ENCODE peak calls at places on chromosomes 7 and 10, in six cellular contexts. One of them, this sample, is unnamed.

GRCh38 chr10:20858292-20859124 is 38.6 kb downstream of the NEBL start:
- DNase-seq in neuronal stem cell: peak
- DNase-seq in mesenchymal stem cell: peak
- DNase-seq in IMR-90: peak
- DNase-seq in H1: no peak
- DNase-seq in mesendoderm: peak
- DNase-seq in this sample: no peak

GRCh38 chr10:112631501-112632410 is 184.7 kb downstream of the VTI1A start:
- DNase-seq in neuronal stem cell: no peak
- DNase-seq in mesenchymal stem cell: peak
- DNase-seq in IMR-90: no peak
- DNase-seq in H1: no peak
- DNase-seq in mesendoderm: no peak
- DNase-seq in this sample: no peak

GRCh38 chr7:50848203-50848602 is 65.5 kb upstream of the GRB10 start:
- DNase-seq in neuronal stem cell: no peak
- DNase-seq in mesenchymal stem cell: no peak
- DNase-seq in IMR-90: no peak
- DNase-seq in H1: no peak
- DNase-seq in mesendoderm: no peak
- DNase-seq in this sample: no peak

GRCh38 chr10:3043512-3044368 is 23.6 kb upstream of the PFKP start:
- DNase-seq in neuronal stem cell: peak
- DNase-seq in mesenchymal stem cell: peak
- DNase-seq in IMR-90: peak
- DNase-seq in H1: peak
- DNase-seq in mesendoderm: peak
- DNase-seq in this sample: peak

GRCh38 chr10:80405636-80406035 is 2.7 kb upstream of the PRXL2A start:
- DNase-seq in neuronal stem cell: no peak
- DNase-seq in mesenchymal stem cell: peak
- DNase-seq in IMR-90: peak
- DNase-seq in H1: no peak
- DNase-seq in mesendoderm: peak
- DNase-seq in this sample: no peak

GRCh38 chr10:12980713-12981306 is 20.7 kb downstream of the CCDC3 start:
- DNase-seq in neuronal stem cell: no peak
- DNase-seq in mesenchymal stem cell: peak
- DNase-seq in IMR-90: no peak
- DNase-seq in H1: no peak
- DNase-seq in mesendoderm: no peak
- DNase-seq in this sample: no peak

GRCh38 chr10:109430844-109431243 is 492.5 kb downstream of the XPNPEP1 start:
- DNase-seq in neuronal stem cell: no peak
- DNase-seq in mesenchymal stem cell: no peak
- DNase-seq in IMR-90: no peak
- DNase-seq in H1: no peak
- DNase-seq in mesendoderm: no peak
- DNase-seq in this sample: no peak

GRCh38 chr10:59536576-59537014 is 173.1 kb downstream of the SLC16A9 start:
- DNase-seq in neuronal stem cell: no peak
- DNase-seq in mesenchymal stem cell: peak
- DNase-seq in IMR-90: peak
- DNase-seq in H1: no peak
- DNase-seq in mesendoderm: no peak
- DNase-seq in this sample: no peak

GRCh38 chr10:31490858-31491504 is 172.0 kb downstream of the ZEB1 start:
- DNase-seq in neuronal stem cell: peak
- DNase-seq in mesenchymal stem cell: peak
- DNase-seq in IMR-90: peak
- DNase-seq in H1: no peak
- DNase-seq in mesendoderm: peak
- DNase-seq in this sample: peak

GRCh38 chr7:6462094-6462493 is 14.3 kb upstream of the DAGLB start:
- DNase-seq in neuronal stem cell: no peak
- DNase-seq in mesenchymal stem cell: no peak
- DNase-seq in IMR-90: no peak
- DNase-seq in H1: no peak
- DNase-seq in mesendoderm: no peak
- DNase-seq in this sample: no peak

GRCh38 chr7:146249272-146249671 is 132.7 kb downstream of the CNTNAP2 start:
- DNase-seq in neuronal stem cell: no peak
- DNase-seq in mesenchymal stem cell: no peak
- DNase-seq in IMR-90: no peak
- DNase-seq in H1: no peak
- DNase-seq in mesendoderm: peak
- DNase-seq in this sample: no peak

GRCh38 chr7:42285383-42285824 is 48.4 kb upstream of the GLI3 start:
- DNase-seq in neuronal stem cell: no peak
- DNase-seq in mesenchymal stem cell: peak
- DNase-seq in IMR-90: no peak
- DNase-seq in H1: no peak
- DNase-seq in mesendoderm: no peak
- DNase-seq in this sample: no peak

GRCh38 chr10:34666008-34666700 is 148.9 kb downstream of the PARD3 start:
- DNase-seq in neuronal stem cell: peak
- DNase-seq in mesenchymal stem cell: peak
- DNase-seq in IMR-90: peak
- DNase-seq in H1: no peak
- DNase-seq in mesendoderm: peak
- DNase-seq in this sample: no peak

GRCh38 chr7:41574377-41574776 is 128.5 kb downstream of the INHBA start:
- DNase-seq in neuronal stem cell: no peak
- DNase-seq in mesenchymal stem cell: peak
- DNase-seq in IMR-90: peak
- DNase-seq in H1: no peak
- DNase-seq in mesendoderm: no peak
- DNase-seq in this sample: no peak

GRCh38 chr7:36366005-36366583 is 23.6 kb upstream of the ANLN start:
- DNase-seq in neuronal stem cell: no peak
- DNase-seq in mesenchymal stem cell: no peak
- DNase-seq in IMR-90: no peak
- DNase-seq in H1: no peak
- DNase-seq in mesendoderm: no peak
- DNase-seq in this sample: no peak

GRCh38 chr7:30434140-30434799 is 44.3 kb downstream of the NOD1 start:
- DNase-seq in neuronal stem cell: no peak
- DNase-seq in mesenchymal stem cell: no peak
- DNase-seq in IMR-90: no peak
- DNase-seq in H1: no peak
- DNase-seq in mesendoderm: no peak
- DNase-seq in this sample: no peak

GRCh38 chr7:76512941-76513816 is 2.8 kb downstream of the UPK3B start:
- DNase-seq in neuronal stem cell: no peak
- DNase-seq in mesenchymal stem cell: peak
- DNase-seq in IMR-90: no peak
- DNase-seq in H1: no peak
- DNase-seq in mesendoderm: peak
- DNase-seq in this sample: peak

GRCh38 chr10:133257489-133258065 is 19.1 kb downstream of the ADAM8 start:
- DNase-seq in neuronal stem cell: no peak
- DNase-seq in mesenchymal stem cell: peak
- DNase-seq in IMR-90: no peak
- DNase-seq in H1: no peak
- DNase-seq in mesendoderm: peak
- DNase-seq in this sample: peak

GRCh38 chr10:132293416-132294195 is 14.1 kb downstream of the STK32C start:
- DNase-seq in neuronal stem cell: no peak
- DNase-seq in mesenchymal stem cell: no peak
- DNase-seq in IMR-90: no peak
- DNase-seq in H1: no peak
- DNase-seq in mesendoderm: peak
- DNase-seq in this sample: no peak

GRCh38 chr10:79070611-79071534 is 2.1 kb downstream of the ZMIZ1 start:
- DNase-seq in neuronal stem cell: peak
- DNase-seq in mesenchymal stem cell: peak
- DNase-seq in IMR-90: peak
- DNase-seq in H1: no peak
- DNase-seq in mesendoderm: peak
- DNase-seq in this sample: peak

GRCh38 chr7:152313879-152314604 is 121.8 kb downstream of the KMT2C start:
- DNase-seq in neuronal stem cell: no peak
- DNase-seq in mesenchymal stem cell: peak
- DNase-seq in IMR-90: peak
- DNase-seq in H1: no peak
- DNase-seq in mesendoderm: no peak
- DNase-seq in this sample: no peak

GRCh38 chr7:92259610-92260247 is 14.0 kb downstream of the ANKIB1 start:
- DNase-seq in neuronal stem cell: no peak
- DNase-seq in mesenchymal stem cell: no peak
- DNase-seq in IMR-90: no peak
- DNase-seq in H1: no peak
- DNase-seq in mesendoderm: no peak
- DNase-seq in this sample: no peak

GRCh38 chr7:127680983-127681382 is 29.0 kb downstream of the SND1 start:
- DNase-seq in neuronal stem cell: no peak
- DNase-seq in mesenchymal stem cell: no peak
- DNase-seq in IMR-90: no peak
- DNase-seq in H1: no peak
- DNase-seq in mesendoderm: no peak
- DNase-seq in this sample: no peak
- H2BK15ac ChIP-seq in neuronal stem cell: no peak
- H2BK15ac ChIP-seq in mesenchymal stem cell: no peak
- H2BK15ac ChIP-seq in IMR-90: no peak
- H2BK15ac ChIP-seq in H1: no peak
- H2BK15ac ChIP-seq in mesendoderm: no peak
- H2BK15ac ChIP-seq in this sample: no peak

GRCh38 chr7:25786958-25787730 is 364.9 kb upstream of the NFE2L3 start:
- DNase-seq in neuronal stem cell: no peak
- DNase-seq in mesenchymal stem cell: peak
- DNase-seq in IMR-90: no peak
- DNase-seq in H1: no peak
- DNase-seq in mesendoderm: no peak
- DNase-seq in this sample: no peak
- H4K8ac ChIP-seq in neuronal stem cell: no peak
- H4K8ac ChIP-seq in mesenchymal stem cell: peak
- H4K8ac ChIP-seq in IMR-90: no peak
- H4K8ac ChIP-seq in H1: no peak
- H4K8ac ChIP-seq in mesendoderm: no peak
- H4K8ac ChIP-seq in this sample: no peak

GRCh38 chr10:77771450-77771849 is 133.8 kb upstream of the KCNMA1 start:
- DNase-seq in neuronal stem cell: no peak
- DNase-seq in mesenchymal stem cell: no peak
- DNase-seq in IMR-90: no peak
- DNase-seq in H1: no peak
- DNase-seq in mesendoderm: no peak
- DNase-seq in this sample: no peak

GRCh38 chr10:77770081-77770867 is 132.7 kb upstream of the KCNMA1 start:
- DNase-seq in neuronal stem cell: no peak
- DNase-seq in mesenchymal stem cell: no peak
- DNase-seq in IMR-90: no peak
- DNase-seq in H1: no peak
- DNase-seq in mesendoderm: no peak
- DNase-seq in this sample: no peak

GRCh38 chr10:77773631-77774426 is 136.2 kb upstream of the KCNMA1 start:
- DNase-seq in neuronal stem cell: no peak
- DNase-seq in mesenchymal stem cell: no peak
- DNase-seq in IMR-90: no peak
- DNase-seq in H1: no peak
- DNase-seq in mesendoderm: no peak
- DNase-seq in this sample: no peak

GRCh38 chr10:77770868-77771175 is 133.2 kb upstream of the KCNMA1 start:
- DNase-seq in neuronal stem cell: no peak
- DNase-seq in mesenchymal stem cell: no peak
- DNase-seq in IMR-90: no peak
- DNase-seq in H1: no peak
- DNase-seq in mesendoderm: no peak
- DNase-seq in this sample: no peak

GRCh38 chr10:77771851-77772250 is 134.2 kb upstream of the KCNMA1 start:
- DNase-seq in neuronal stem cell: no peak
- DNase-seq in mesenchymal stem cell: no peak
- DNase-seq in IMR-90: no peak
- DNase-seq in H1: no peak
- DNase-seq in mesendoderm: no peak
- DNase-seq in this sample: no peak
- H2BK15ac ChIP-seq in neuronal stem cell: no peak
- H2BK15ac ChIP-seq in mesenchymal stem cell: no peak
- H2BK15ac ChIP-seq in IMR-90: no peak
- H2BK15ac ChIP-seq in H1: no peak
- H2BK15ac ChIP-seq in mesendoderm: no peak
- H2BK15ac ChIP-seq in this sample: no peak

GRCh38 chr10:29306688-29307087 is 17.8 kb downstream of the LYZL1 start:
- DNase-seq in neuronal stem cell: no peak
- DNase-seq in mesenchymal stem cell: no peak
- DNase-seq in IMR-90: no peak
- DNase-seq in H1: no peak
- DNase-seq in mesendoderm: no peak
- DNase-seq in this sample: no peak

GRCh38 chr10:29301359-29301910 is 12.6 kb downstream of the LYZL1 start:
- DNase-seq in neuronal stem cell: no peak
- DNase-seq in mesenchymal stem cell: no peak
- DNase-seq in IMR-90: no peak
- DNase-seq in H1: no peak
- DNase-seq in mesendoderm: no peak
- DNase-seq in this sample: no peak

GRCh38 chr10:29304259-29305030 is 15.6 kb downstream of the LYZL1 start:
- DNase-seq in neuronal stem cell: peak
- DNase-seq in mesenchymal stem cell: peak
- DNase-seq in IMR-90: peak
- DNase-seq in H1: peak
- DNase-seq in mesendoderm: peak
- DNase-seq in this sample: peak

GRCh38 chr10:29302499-29302898 is 13.6 kb downstream of the LYZL1 start:
- DNase-seq in neuronal stem cell: no peak
- DNase-seq in mesenchymal stem cell: no peak
- DNase-seq in IMR-90: no peak
- DNase-seq in H1: no peak
- DNase-seq in mesendoderm: no peak
- DNase-seq in this sample: no peak

GRCh38 chr10:29305031-29305335 is 16.1 kb downstream of the LYZL1 start:
- DNase-seq in neuronal stem cell: no peak
- DNase-seq in mesenchymal stem cell: no peak
- DNase-seq in IMR-90: no peak
- DNase-seq in H1: no peak
- DNase-seq in mesendoderm: no peak
- DNase-seq in this sample: no peak
- H4K8ac ChIP-seq in neuronal stem cell: no peak
- H4K8ac ChIP-seq in mesenchymal stem cell: no peak
- H4K8ac ChIP-seq in IMR-90: no peak
- H4K8ac ChIP-seq in H1: no peak
- H4K8ac ChIP-seq in mesendoderm: no peak
- H4K8ac ChIP-seq in this sample: no peak